ENCODE peak calls at places on chromosomes 2 and 18, in four cellular contexts. G is mesendoderm, O is IMR-90, M is mammary epithelial cell. H is an unnamed sample.

GRCh38 chr18:68549257-68549871 is 165.5 kb downstream of the TMX3 start:
- DNase-seq in O (peak), G (no peak), M (no peak), H (no peak)

GRCh38 chr2:207133862-207134519 is 31.8 kb downstream of the KLF7 start:
- DNase-seq in G (peak), O (peak), M (no peak), H (peak)

GRCh38 chr2:36366491-36367120 is 11.0 kb downstream of the CRIM1 start:
- DNase-seq in G (no peak), M (no peak), O (no peak), H (no peak)

GRCh38 chr18:50853863-50854271 is 25.1 kb upstream of the ME2 start:
- DNase-seq in G (peak), O (peak), M (peak), H (no peak)

GRCh38 chr2:72326759-72327158 is 179.1 kb upstream of the CYP26B1 start:
- DNase-seq in M (peak), O (no peak), G (no peak), H (no peak)

GRCh38 chr2:197950754-197951153 is 146.4 kb downstream of the PLCL1 start:
- DNase-seq in G (no peak), M (no peak), O (no peak), H (no peak)

GRCh38 chr2:237873382-237873781 is 14.0 kb downstream of the RAMP1 start:
- DNase-seq in O (no peak), G (no peak), M (peak), H (peak)

GRCh38 chr18:9825571-9826073 is 60.2 kb upstream of the TXNDC2 start:
- DNase-seq in O (peak), G (no peak), M (peak), H (no peak)

GRCh38 chr2:220785181-220785580 is 786.9 kb downstream of the EPHA4 start:
- DNase-seq in G (no peak), M (peak), O (no peak), H (no peak)

GRCh38 chr18:78378403-78378802 is 601.2 kb upstream of the SALL3 start:
- DNase-seq in O (no peak), M (no peak), G (peak), H (no peak)

GRCh38 chr2:38605298-38605830 is 2.6 kb upstream of the HNRNPLL start:
- DNase-seq in M (no peak), O (no peak), G (no peak), H (no peak)

GRCh38 chr2:230758566-230759480 is 46.2 kb downstream of the CAB39 start:
- DNase-seq in G (no peak), O (peak), M (peak), H (no peak)

GRCh38 chr18:24543408-24544140 is 83.1 kb downstream of the HRH4 start:
- DNase-seq in M (no peak), G (no peak), O (no peak), H (no peak)

GRCh38 chr2:196318517-196319377 is 147.4 kb upstream of the STK17B start:
- DNase-seq in M (no peak), G (no peak), O (no peak), H (no peak)

GRCh38 chr2:234992624-234993349 is 41.0 kb downstream of the SH3BP4 start:
- DNase-seq in O (no peak), M (no peak), G (no peak), H (peak)

GRCh38 chr2:206647985-206648384 is 5.7 kb downstream of the FAM237A start:
- DNase-seq in O (peak), M (no peak), G (no peak), H (no peak)

GRCh38 chr2:6760132-6760531 is 105.6 kb downstream of the CMPK2 start:
- DNase-seq in G (no peak), O (no peak), M (no peak), H (no peak)

GRCh38 chr18:47077111-47077510 is 41.7 kb upstream of the ELOA2 start:
- DNase-seq in G (no peak), O (no peak), M (no peak), H (no peak)

GRCh38 chr2:235605306-235605998 is 111.6 kb downstream of the AGAP1 start:
- DNase-seq in G (peak), O (peak), M (peak), H (peak)

GRCh38 chr2:67923696-67924095 is 139.1 kb downstream of the C1D start:
- DNase-seq in G (no peak), O (no peak), M (no peak), H (no peak)

GRCh38 chr2:69244889-69245288 is 142.1 kb downstream of the GFPT1 start:
- DNase-seq in M (no peak), O (no peak), G (no peak), H (no peak)

GRCh38 chr2:20120569-20121416 is 69.4 kb upstream of the LAPTM4A start:
- DNase-seq in G (no peak), O (no peak), M (no peak), H (no peak)

GRCh38 chr18:45806226-45806625 is 19.2 kb upstream of the SIGLEC15 start:
- DNase-seq in O (peak), M (peak), G (no peak), H (no peak)

GRCh38 chr2:101330253-101330921 is 21.9 kb upstream of the RNF149 start:
- DNase-seq in G (peak), O (no peak), M (peak), H (peak)

GRCh38 chr2:223010641-223011040 is 41.3 kb upstream of the KCNE4 start:
- DNase-seq in G (no peak), O (peak), M (peak), H (no peak)

GRCh38 chr2:207223051-207223450 is 57.3 kb upstream of the KLF7 start:
- DNase-seq in O (peak), G (no peak), M (peak), H (no peak)

GRCh38 chr18:58298251-58299134 is 254.5 kb downstream of the NEDD4L start:
- DNase-seq in O (peak), G (no peak), M (no peak), H (no peak)

GRCh38 chr2:229884775-229885699 is 36.8 kb downstream of the TRIP12 start:
- DNase-seq in G (no peak), M (no peak), O (no peak), H (no peak)

GRCh38 chr2:231642631-231643493 is 50.2 kb downstream of the TEX44 start:
- DNase-seq in M (peak), O (peak), G (no peak), H (peak)

GRCh38 chr2:45291283-45291682 is 282.0 kb upstream of the SIX2 start:
- DNase-seq in M (no peak), O (peak), G (no peak), H (no peak)

GRCh38 chr2:120596191-120596781 is 139.4 kb upstream of the GLI2 start:
- DNase-seq in M (no peak), G (no peak), O (no peak), H (peak)
- H3K9ac ChIP-seq in M (no peak), G (no peak), O (no peak), H (no peak)

GRCh38 chr2:10446631-10447030 is 1.5 kb downstream of the ODC1 start:
- DNase-seq in O (no peak), G (no peak), M (no peak), H (no peak)
- H3K9ac ChIP-seq in O (peak), G (no peak), M (no peak), H (no peak)

GRCh38 chr18:2310824-2311349 is 260.4 kb downstream of the METTL4 start:
- DNase-seq in M (no peak), O (no peak), G (no peak), H (no peak)

GRCh38 chr18:2316686-2317308 is 254.5 kb downstream of the METTL4 start:
- DNase-seq in O (no peak), M (no peak), G (no peak), H (no peak)

GRCh38 chr18:2313332-2313731 is 258.0 kb downstream of the METTL4 start:
- DNase-seq in M (no peak), O (no peak), G (no peak), H (no peak)

GRCh38 chr18:2316082-2316481 is 255.2 kb downstream of the METTL4 start:
- DNase-seq in M (no peak), G (no peak), O (no peak), H (no peak)

GRCh38 chr18:2312440-2312839 is 258.9 kb downstream of the METTL4 start:
- DNase-seq in O (no peak), G (no peak), M (no peak), H (no peak)
- H3K9ac ChIP-seq in O (no peak), G (no peak), M (no peak), H (no peak)

GRCh38 chr2:233418761-233419625 is 64.7 kb downstream of the DGKD start:
- DNase-seq in O (peak), M (no peak), G (no peak), H (no peak)
- H3K9ac ChIP-seq in O (no peak), M (no peak), G (no peak), H (no peak)

GRCh38 chr18:61943175-61943964 is 50.6 kb upstream of the RNF152 start:
- DNase-seq in G (no peak), M (no peak), O (peak), H (no peak)

GRCh38 chr18:61946449-61946848 is 53.6 kb upstream of the RNF152 start:
- DNase-seq in G (no peak), M (peak), O (peak), H (no peak)

GRCh38 chr18:61939032-61939674 is 46.3 kb upstream of the RNF152 start:
- DNase-seq in M (peak), O (no peak), G (no peak), H (no peak)

GRCh38 chr18:61942072-61942471 is 49.3 kb upstream of the RNF152 start:
- DNase-seq in M (no peak), O (no peak), G (no peak), H (no peak)
- H3K9ac ChIP-seq in M (no peak), O (no peak), G (no peak), H (no peak)